ENCODE peak calls at places on chromosome 19, in five cellular contexts. X is mucosa of gallbladder, O is neural crest cell, P is ELF-1, B is spleen. H is an unnamed sample.
A peak's percentile ranks its signal among the peaks of the same experiment; 100 is the strongest.

GRCh38 chr19:37045140-37045539 is 33.1 kb upstream of the ZNF420 start:
- DNase-seq in X (no peak), O (no peak), P (no peak), B (no peak), H (no peak)

GRCh38 chr19:34596115-34596514 is 80.8 kb downstream of the SCGB2B2 start:
- DNase-seq in X (no peak), O (no peak), P (no peak), B (no peak), H (no peak)

GRCh38 chr19:33552928-33553279 is 31.3 kb upstream of the PEPD start:
- DNase-seq in X (no peak), O (no peak), P (no peak), B (peak; percentile 50), H (peak; percentile 17)

GRCh38 chr19:991174-991931 is 7.2 kb downstream of the WDR18 start:
- DNase-seq in X (no peak), O (no peak), P (peak; percentile 64), B (no peak), H (no peak)

GRCh38 chr19:29624489-29625210 is 18.6 kb downstream of the POP4 start:
- DNase-seq in X (no peak), O (no peak), P (no peak), B (peak; percentile 34), H (no peak)

GRCh38 chr19:46015080-46015960 is 7.5 kb downstream of the PGLYRP1 start:
- DNase-seq in X (peak; percentile 71), O (peak; percentile 53), P (peak; percentile 77), B (peak; percentile 91), H (peak; percentile 92)

GRCh38 chr19:37872383-37872782 is 34.0 kb downstream of the WDR87 start:
- DNase-seq in X (no peak), O (no peak), P (no peak), B (no peak), H (no peak)

GRCh38 chr19:3365447-3366103 is 808 bp upstream of the NFIC start:
- DNase-seq in X (peak; percentile 66), O (no peak), P (no peak), B (peak; percentile 84), H (peak; percentile 83)

GRCh38 chr19:33580645-33581037 is 41.1 kb upstream of the CHST8 start:
- DNase-seq in X (no peak), O (peak; percentile 21), P (no peak), B (no peak), H (no peak)

GRCh38 chr19:18651738-18652137 is 14.9 kb downstream of the KLHL26 start:
- DNase-seq in X (no peak), O (no peak), P (no peak), B (no peak), H (no peak)

GRCh38 chr19:2523630-2524311 is 47.8 kb downstream of the GADD45B start:
- DNase-seq in X (no peak), O (no peak), P (peak; percentile 83), B (no peak), H (no peak)

GRCh38 chr19:2275588-2276428 is 6.2 kb downstream of the PEAK3 start:
- DNase-seq in X (no peak), O (no peak), P (no peak), B (peak; percentile 84), H (no peak)

GRCh38 chr19:15248648-15249559 is 16.7 kb upstream of the EPHX3 start:
- DNase-seq in X (peak; percentile 83), O (no peak), P (no peak), B (no peak), H (no peak)

GRCh38 chr19:16894080-16894479 is 5.3 kb downstream of the F2RL3 start:
- DNase-seq in X (no peak), O (no peak), P (no peak), B (no peak), H (no peak)

GRCh38 chr19:36214388-36215275 is at the start of the genes ZNF146 and ZNF565:
- DNase-seq in X (peak; percentile 98), O (peak; percentile 94), P (peak; percentile 99), B (peak; percentile 99), H (peak; percentile 99)

GRCh38 chr19:2661615-2662014 is 40.9 kb downstream of the GNG7 start:
- DNase-seq in X (no peak), O (no peak), P (no peak), B (no peak), H (no peak)

GRCh38 chr19:38555200-38555599 is 62.6 kb downstream of the MAP4K1 start:
- DNase-seq in X (no peak), O (no peak), P (no peak), B (no peak), H (no peak)

GRCh38 chr19:4914736-4915501 is 5.6 kb downstream of the UHRF1 start:
- DNase-seq in X (peak; percentile 49), O (no peak), P (peak; percentile 66), B (peak; percentile 88), H (no peak)

GRCh38 chr19:6587998-6588507 is 2.9 kb downstream of the CD70 start:
- DNase-seq in X (no peak), O (no peak), P (peak; percentile 44), B (no peak), H (no peak)

GRCh38 chr19:13843104-13843921 is 33.6 kb upstream of the NANOS3 start:
- DNase-seq in X (no peak), O (no peak), P (peak; percentile 67), B (peak; percentile 84), H (peak; percentile 77)

GRCh38 chr19:6711078-6711361 is 9.4 kb downstream of the C3 start:
- DNase-seq in X (no peak), O (no peak), P (no peak), B (no peak), H (no peak)

GRCh38 chr19:44367024-44367423 is 10.5 kb upstream of the ZNF112 start:
- DNase-seq in X (no peak), O (no peak), P (peak; percentile 2), B (no peak), H (no peak)

GRCh38 chr19:34963531-34964406 is at the start of gene ZNF792:
- DNase-seq in X (peak; percentile 46), O (peak; percentile 66), P (peak; percentile 77), B (peak; percentile 90), H (peak; percentile 87)

GRCh38 chr19:13861392-13861713 is 15.6 kb upstream of the NANOS3 start:
- DNase-seq in X (no peak), O (no peak), P (no peak), B (no peak), H (no peak)

GRCh38 chr19:7541481-7541824 is 5.9 kb downstream of the PNPLA6 start:
- DNase-seq in X (no peak), O (no peak), P (no peak), B (no peak), H (no peak)

GRCh38 chr19:34962281-34962944 is 1.6 kb downstream of the ZNF792 start:
- DNase-seq in X (peak; percentile 42), O (no peak), P (no peak), B (no peak), H (no peak)

GRCh38 chr19:46720516-46721239 is 3.8 kb upstream of the PRKD2 start:
- DNase-seq in X (no peak), O (no peak), P (no peak), B (peak; percentile 75), H (peak; percentile 46)

H was measured in upper lobe of right lung.